ENCODE peak calls at places on chromosomes 1 and 21, in eight cellular contexts. I, E, N, B, K, A, H and F are unnamed samples.

GRCh38 chr1:231382426-231382825 is 39.7 kb downstream of the EGLN1 start:
- DNase-seq in I (no peak), E (no peak), N (no peak), B (no peak), K (no peak), A (no peak), H (no peak), F (no peak)

GRCh38 chr21:37628362-37628761 is 261.8 kb downstream of the DYRK1A start:
- DNase-seq in I (no peak), E (no peak), N (no peak), B (no peak), K (no peak), A (no peak), H (no peak), F (no peak)

GRCh38 chr1:231353086-231353485 is 15.0 kb downstream of the SPRTN start:
- DNase-seq in I (no peak), E (no peak), N (no peak), B (no peak), K (no peak), A (no peak), H (no peak), F (no peak)

GRCh38 chr1:58363639-58364038 is 182.9 kb downstream of the OMA1 start:
- DNase-seq in I (no peak), E (no peak), N (no peak), B (no peak), K (no peak), A (no peak), H (no peak), F (no peak)

GRCh38 chr1:166489670-166490436 is 323.1 kb upstream of the FAM78B start:
- DNase-seq in I (no peak), E (peak), N (peak), B (no peak), K (peak), A (peak), H (peak), F (peak)

GRCh38 chr1:183633676-183634343 is 1.8 kb downstream of the ARPC5 start:
- DNase-seq in I (peak), E (no peak), N (peak), B (no peak), K (no peak), A (peak), H (peak), F (no peak)

GRCh38 chr1:204032642-204033235 is 40.2 kb upstream of the SOX13 start:
- DNase-seq in I (no peak), E (no peak), N (no peak), B (no peak), K (no peak), A (no peak), H (no peak), F (no peak)

GRCh38 chr1:207021139-207021861 is 11.3 kb downstream of the C1orf116 start:
- DNase-seq in I (no peak), E (no peak), N (no peak), B (no peak), K (no peak), A (no peak), H (no peak), F (no peak)

GRCh38 chr1:176494436-176494835 is 31.5 kb downstream of the PAPPA2 start:
- DNase-seq in I (no peak), E (no peak), N (no peak), B (peak), K (no peak), A (no peak), H (no peak), F (no peak)

GRCh38 chr1:232980336-232980978 is 30.0 kb downstream of the NTPCR start:
- DNase-seq in I (no peak), E (no peak), N (no peak), B (no peak), K (no peak), A (no peak), H (no peak), F (no peak)

GRCh38 chr21:23541571-23541970 is 2065.7 kb downstream of the MRPL39 start:
- DNase-seq in I (no peak), E (no peak), N (no peak), B (no peak), K (no peak), A (no peak), H (no peak), F (no peak)

GRCh38 chr21:44551290-44552015 is at the start of gene KRTAP10-2:
- DNase-seq in I (no peak), E (no peak), N (no peak), B (no peak), K (no peak), A (no peak), H (no peak), F (no peak)